ENCODE peak calls at places on chromosomes 7 and 10, in four cellular contexts. R is coronary artery, Q is tibial nerve, L is HCT116. E is an unnamed sample.

GRCh38 chr7:131538071-131538790 is 18.2 kb downstream of the PODXL start:
- DNase-seq in R (no peak), Q (no peak), L (peak; percentile 72), E (no peak)

GRCh38 chr10:110779489-110779888 is 92.2 kb upstream of the PDCD4 start:
- DNase-seq in R (no peak), Q (no peak), L (no peak), E (peak; percentile 31)

GRCh38 chr10:12214763-12215218 is 18.8 kb downstream of the CDC123 start:
- DNase-seq in R (no peak), Q (no peak), L (no peak), E (peak; percentile 58)

GRCh38 chr10:47402681-47403301 is 18.7 kb upstream of the ZNF488 start:
- DNase-seq in R (no peak), Q (peak; percentile 30), L (peak; percentile 73), E (no peak)

GRCh38 chr10:102729090-102730026 is 14.4 kb upstream of the WBP1L start:
- DNase-seq in R (peak; percentile 90), Q (peak; percentile 82), L (peak; percentile 49), E (peak; percentile 64)

GRCh38 chr7:39415091-39415820 is 150.9 kb upstream of the YAE1 start:
- DNase-seq in R (no peak), Q (no peak), L (no peak), E (no peak)

GRCh38 chr7:140607441-140607989 is 33.1 kb downstream of the DENND2A start:
- DNase-seq in R (peak; percentile 81), Q (peak; percentile 63), L (no peak), E (no peak)

GRCh38 chr7:37408241-37408884 is 40.3 kb downstream of the ELMO1 start:
- DNase-seq in R (no peak), Q (no peak), L (no peak), E (no peak)

GRCh38 chr7:91784469-91784868 is 96.0 kb downstream of the MTERF1 start:
- DNase-seq in R (no peak), Q (no peak), L (peak; percentile 34), E (peak; percentile 3)

GRCh38 chr7:23349484-23350157 is 50.5 kb downstream of the MALSU1 start:
- DNase-seq in R (no peak), Q (no peak), L (peak; percentile 93), E (no peak)

GRCh38 chr7:71735961-71736556 is 604.1 kb downstream of the GALNT17 start:
- DNase-seq in R (no peak), Q (peak; percentile 48), L (peak; percentile 28), E (peak; percentile 65)

GRCh38 chr10:27504897-27505457 is 873 bp downstream of the RAB18 start:
- DNase-seq in R (no peak), Q (no peak), L (no peak), E (no peak)

GRCh38 chr7:40843338-40844026 is 708.7 kb downstream of the SUGCT start:
- DNase-seq in R (no peak), Q (no peak), L (no peak), E (no peak)

GRCh38 chr10:73110345-73110849 is at the start of gene NUDT13:
- DNase-seq in R (no peak), Q (peak; percentile 55), L (peak; percentile 42), E (peak; percentile 89)

GRCh38 chr7:29162577-29162976 is 16.2 kb upstream of the CPVL start:
- DNase-seq in R (no peak), Q (no peak), L (no peak), E (no peak)

GRCh38 chr7:29163854-29164253 is 17.5 kb upstream of the CPVL start:
- DNase-seq in R (no peak), Q (no peak), L (no peak), E (no peak)

GRCh38 chr7:29160080-29160479 is 13.7 kb upstream of the CPVL start:
- DNase-seq in R (no peak), Q (no peak), L (no peak), E (no peak)

GRCh38 chr7:29158748-29159147 is 12.4 kb upstream of the CPVL start:
- DNase-seq in R (no peak), Q (no peak), L (no peak), E (no peak)

GRCh38 chr7:29161226-29161625 is 14.9 kb upstream of the CPVL start:
- DNase-seq in R (no peak), Q (no peak), L (no peak), E (no peak)
- H3K4me3 ChIP-seq in R (no peak overlapping the region), Q (no peak overlapping the region), L (no peak overlapping the region), E (no peak overlapping the region)

GRCh38 chr7:99540542-99540941 is 11.4 kb downstream of the FAM200A start:
- DNase-seq in R (no peak), Q (no peak), L (no peak), E (no peak)

GRCh38 chr7:99539213-99539811 is 12.6 kb downstream of the FAM200A start:
- DNase-seq in R (no peak), Q (no peak), L (no peak), E (no peak)

GRCh38 chr7:99541212-99541611 is 10.7 kb downstream of the FAM200A start:
- DNase-seq in R (no peak), Q (no peak), L (no peak), E (no peak)

GRCh38 chr7:99543081-99543671 is 8.7 kb downstream of the FAM200A start:
- DNase-seq in R (no peak), Q (no peak), L (no peak), E (no peak)

GRCh38 chr7:99543916-99544315 is 8.0 kb downstream of the FAM200A start:
- DNase-seq in R (no peak), Q (no peak), L (no peak), E (no peak)
- TF ChIP-seq CTCF in R (no peak), Q (no peak), L (no peak), E (no peak)

DNA sequence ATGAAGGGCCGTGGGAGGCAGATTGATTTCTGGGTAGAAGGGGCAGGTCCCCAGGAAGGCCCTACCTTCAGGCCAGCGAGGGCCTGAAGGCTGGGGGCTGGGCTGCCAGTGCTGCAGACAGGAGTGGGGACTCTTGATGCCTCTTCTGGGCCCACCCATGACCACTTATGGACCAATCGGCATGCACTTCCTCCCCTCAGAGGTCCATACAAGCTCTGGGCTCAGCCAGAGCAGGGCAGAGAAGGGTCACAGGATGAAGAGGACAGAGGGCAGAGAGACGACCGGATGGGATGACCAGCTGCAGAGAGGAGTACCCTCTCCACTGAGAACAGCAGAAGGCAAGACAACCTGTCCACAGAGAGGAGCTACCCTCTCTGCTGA is 120.1 kb downstream of the DYNC2I1 start:
- DNase-seq in R (no peak), Q (no peak), L (no peak), E (peak; percentile 34)
- H3K4me3 ChIP-seq in R (peak overlapping the region; percentile 59), Q (peak overlapping the region; percentile 17), L (peak overlapping the region; percentile 39), E (peak overlapping the region; percentile 60)

GRCh38 chr10:20672724-20673123 is 224.4 kb downstream of the NEBL start:
- DNase-seq in R (no peak), Q (no peak), L (no peak), E (no peak)

GRCh38 chr10:20673175-20673574 is 223.9 kb downstream of the NEBL start:
- DNase-seq in R (no peak), Q (no peak), L (no peak), E (no peak)

GRCh38 chr10:20670569-20670968 is 226.5 kb downstream of the NEBL start:
- DNase-seq in R (no peak), Q (no peak), L (no peak), E (no peak)

GRCh38 chr10:20677340-20677739 is 219.8 kb downstream of the NEBL start:
- DNase-seq in R (no peak), Q (no peak), L (no peak), E (no peak)

GRCh38 chr10:20674870-20675385 is 222.2 kb downstream of the NEBL start:
- DNase-seq in R (no peak), Q (no peak), L (no peak), E (no peak)
- TF ChIP-seq CTCF in R (no peak), Q (no peak), L (no peak), E (no peak)

GRCh38 chr10:24255907-24256306 is 47.0 kb downstream of the KIAA1217 start:
- DNase-seq in R (no peak), Q (no peak), L (no peak), E (no peak)
- H3K4me3 ChIP-seq in R (no peak overlapping the region), Q (no peak overlapping the region), L (no peak overlapping the region), E (no peak overlapping the region)

GRCh38 chr7:73307436-73307835 is 1.2 kb downstream of the NSUN5 start:
- DNase-seq in R (no peak), Q (no peak), L (no peak), E (no peak)

GRCh38 chr7:73303546-73303945 is 5.1 kb downstream of the NSUN5 start:
- DNase-seq in R (no peak), Q (no peak), L (no peak), E (no peak)

GRCh38 chr7:73304071-73304470 is 4.6 kb downstream of the NSUN5 start:
- DNase-seq in R (no peak), Q (no peak), L (no peak), E (no peak)

GRCh38 chr7:73308665-73309214 is at the start of gene NSUN5:
- DNase-seq in R (peak; percentile 84), Q (peak; percentile 72), L (peak; percentile 68), E (peak; percentile 97)

DNA sequence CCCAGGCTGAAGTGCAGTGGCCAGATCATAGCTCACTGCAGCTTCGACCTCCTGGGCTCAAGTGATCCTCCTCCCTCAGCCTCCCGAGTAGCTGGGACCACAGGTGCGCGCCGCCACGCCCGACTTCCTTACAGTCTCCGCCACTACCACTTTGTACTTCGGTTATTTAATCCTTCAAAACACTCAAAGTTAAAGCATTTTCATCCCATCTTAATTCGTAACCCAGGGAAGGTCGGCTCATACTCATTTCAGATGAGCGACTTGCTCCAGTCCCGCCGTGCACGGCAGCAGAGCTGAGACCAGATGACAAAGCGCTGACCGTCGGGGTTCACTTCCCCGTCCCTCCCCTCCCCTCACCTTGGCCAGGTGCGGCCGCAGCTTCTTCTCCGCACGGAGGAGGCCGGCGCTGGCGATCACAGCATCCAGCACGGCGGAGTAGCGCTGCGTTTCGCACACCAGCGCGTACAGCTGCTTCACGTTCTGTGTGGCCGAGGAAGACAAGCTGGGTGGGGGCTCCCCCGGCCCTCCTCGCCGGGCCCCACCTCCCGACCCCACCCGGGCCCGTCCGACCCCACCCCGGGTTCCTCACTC is 457 bp downstream of the NSUN5 start:
- DNase-seq in R (no peak), Q (no peak), L (no peak), E (peak; percentile 30)
- TF ChIP-seq CTCF in R (no peak), Q (no peak), L (no peak), E (no peak)

GRCh38 chr7:18421297-18422004 is 74.1 kb upstream of the HDAC9 start:
- DNase-seq in R (no peak), Q (no peak), L (no peak), E (peak; percentile 15)
- H3K4me3 ChIP-seq in R (peak overlapping the region; percentile 37), Q (no peak overlapping the region), L (no peak overlapping the region), E (no peak overlapping the region)

E was measured in GM12865.